ENCODE peak calls at places on chromosomes 5 and 9, in six cellular contexts. One of them, this sample, is unnamed.

GRCh38 chr5:143693691-143694252 is 118.2 kb upstream of the HMHB1 start:
- DNase-seq in activated B cell treated with CpG ODN at 0.5 μM for 24 hours: no peak
- DNase-seq in NCI-H1092: no peak
- DNase-seq in COR-L47: no peak
- DNase-seq in tibial nerve: no peak
- DNase-seq in adrenal gland: no peak
- DNase-seq in this sample: no peak

GRCh38 chr5:76438025-76438424 is 34.9 kb downstream of the IQGAP2 start:
- DNase-seq in activated B cell treated with CpG ODN at 0.5 μM for 24 hours: no peak
- DNase-seq in NCI-H1092: no peak
- DNase-seq in COR-L47: no peak
- DNase-seq in tibial nerve: no peak
- DNase-seq in adrenal gland: no peak
- DNase-seq in this sample: no peak

GRCh38 chr9:90128587-90129190 is 513.9 kb downstream of the DIRAS2 start:
- DNase-seq in activated B cell treated with CpG ODN at 0.5 μM for 24 hours: no peak
- DNase-seq in NCI-H1092: no peak
- DNase-seq in COR-L47: no peak
- DNase-seq in tibial nerve: no peak
- DNase-seq in adrenal gland: no peak
- DNase-seq in this sample: no peak

GRCh38 chr9:122033775-122034373 is 59.2 kb downstream of the TTLL11 start:
- DNase-seq in activated B cell treated with CpG ODN at 0.5 μM for 24 hours: no peak
- DNase-seq in NCI-H1092: no peak
- DNase-seq in COR-L47: no peak
- DNase-seq in tibial nerve: no peak
- DNase-seq in adrenal gland: no peak
- DNase-seq in this sample: no peak

GRCh38 chr5:134003957-134004625 is 684 bp downstream of the VDAC1 start:
- DNase-seq in activated B cell treated with CpG ODN at 0.5 μM for 24 hours: peak
- DNase-seq in NCI-H1092: no peak
- DNase-seq in COR-L47: peak
- DNase-seq in tibial nerve: no peak
- DNase-seq in adrenal gland: peak
- DNase-seq in this sample: peak

GRCh38 chr9:37309136-37309535 is 113.4 kb upstream of the GRHPR start:
- DNase-seq in activated B cell treated with CpG ODN at 0.5 μM for 24 hours: no peak
- DNase-seq in NCI-H1092: no peak
- DNase-seq in COR-L47: peak
- DNase-seq in tibial nerve: no peak
- DNase-seq in adrenal gland: no peak
- DNase-seq in this sample: no peak

GRCh38 chr5:74201334-74202081 is 439.0 kb downstream of the ENC1 start:
- DNase-seq in activated B cell treated with CpG ODN at 0.5 μM for 24 hours: no peak
- DNase-seq in NCI-H1092: peak
- DNase-seq in COR-L47: peak
- DNase-seq in tibial nerve: peak
- DNase-seq in adrenal gland: peak
- DNase-seq in this sample: no peak

GRCh38 chr9:134783699-134784039 is 96.9 kb upstream of the FCN2 start:
- DNase-seq in activated B cell treated with CpG ODN at 0.5 μM for 24 hours: no peak
- DNase-seq in NCI-H1092: no peak
- DNase-seq in COR-L47: no peak
- DNase-seq in tibial nerve: peak
- DNase-seq in adrenal gland: no peak
- DNase-seq in this sample: no peak

GRCh38 chr5:134430001-134430569 is 18.4 kb upstream of the CDKN2AIPNL start:
- DNase-seq in activated B cell treated with CpG ODN at 0.5 μM for 24 hours: no peak
- DNase-seq in NCI-H1092: no peak
- DNase-seq in COR-L47: no peak
- DNase-seq in tibial nerve: no peak
- DNase-seq in adrenal gland: no peak
- DNase-seq in this sample: no peak